ENCODE peak calls at places on chromosomes 6 and 20, in six cellular contexts. One of them, this sample, is unnamed.
A peak's percentile ranks its signal among the peaks of the same experiment; 100 is the strongest.

GRCh38 chr6:2659882-2660281 is 90.8 kb downstream of the MYLK4 start:
- DNase-seq in aorta: no peak
- DNase-seq in IMR-90: peak; percentile 33
- DNase-seq in fibroblast of lung: peak; percentile 27
- DNase-seq in heart left ventricle: no peak
- DNase-seq in K562: no peak
- DNase-seq in this sample: no peak

GRCh38 chr6:108735991-108736345 is 112.3 kb upstream of the ARMC2 start:
- DNase-seq in aorta: no peak
- DNase-seq in fibroblast of lung: no peak
- DNase-seq in heart left ventricle: no peak
- DNase-seq in IMR-90: no peak
- DNase-seq in K562: peak; percentile 44
- DNase-seq in this sample: no peak

GRCh38 chr20:3658019-3658707 is 5.0 kb downstream of the GFRA4 start:
- DNase-seq in aorta: peak; percentile 37
- DNase-seq in IMR-90: no peak
- DNase-seq in K562: no peak
- DNase-seq in fibroblast of lung: no peak
- DNase-seq in heart left ventricle: peak; percentile 33
- DNase-seq in this sample: peak; percentile 1

GRCh38 chr6:113595921-113596376 is 261.2 kb upstream of the MARCKS start:
- DNase-seq in aorta: no peak
- DNase-seq in K562: no peak
- DNase-seq in IMR-90: peak; percentile 50
- DNase-seq in heart left ventricle: no peak
- DNase-seq in fibroblast of lung: peak; percentile 66
- DNase-seq in this sample: no peak

GRCh38 chr20:11626551-11626950 is 291.1 kb upstream of the BTBD3 start:
- DNase-seq in K562: no peak
- DNase-seq in IMR-90: no peak
- DNase-seq in fibroblast of lung: no peak
- DNase-seq in heart left ventricle: no peak
- DNase-seq in aorta: no peak
- DNase-seq in this sample: no peak

GRCh38 chr6:135215563-135215962 is 34.5 kb downstream of the MYB start:
- DNase-seq in K562: no peak
- DNase-seq in IMR-90: no peak
- DNase-seq in heart left ventricle: no peak
- DNase-seq in aorta: no peak
- DNase-seq in fibroblast of lung: no peak
- DNase-seq in this sample: no peak

GRCh38 chr6:44921787-44922186 is 406.3 kb upstream of the RUNX2 start:
- DNase-seq in heart left ventricle: peak; percentile 62
- DNase-seq in K562: no peak
- DNase-seq in IMR-90: no peak
- DNase-seq in aorta: no peak
- DNase-seq in fibroblast of lung: no peak
- DNase-seq in this sample: no peak

GRCh38 chr6:157056275-157056674 is 267.0 kb downstream of the TMEM242 start:
- DNase-seq in fibroblast of lung: no peak
- DNase-seq in aorta: no peak
- DNase-seq in K562: no peak
- DNase-seq in heart left ventricle: no peak
- DNase-seq in IMR-90: no peak
- DNase-seq in this sample: no peak

GRCh38 chr6:168155821-168156741 is 77.1 kb upstream of the FRMD1 start:
- DNase-seq in aorta: no peak
- DNase-seq in fibroblast of lung: peak; percentile 8
- DNase-seq in IMR-90: no peak
- DNase-seq in heart left ventricle: no peak
- DNase-seq in K562: no peak
- DNase-seq in this sample: no peak

GRCh38 chr20:57591289-57592229 is 28.7 kb downstream of the ZBP1 start:
- DNase-seq in K562: no peak
- DNase-seq in fibroblast of lung: no peak
- DNase-seq in heart left ventricle: no peak
- DNase-seq in aorta: peak; percentile 62
- DNase-seq in IMR-90: no peak
- DNase-seq in this sample: no peak

GRCh38 chr20:37542281-37542680 is 14.6 kb upstream of the BLCAP start:
- DNase-seq in aorta: no peak
- DNase-seq in IMR-90: peak; percentile 37
- DNase-seq in K562: no peak
- DNase-seq in heart left ventricle: no peak
- DNase-seq in fibroblast of lung: no peak
- DNase-seq in this sample: no peak

GRCh38 chr20:60091284-60091683 is 133.1 kb downstream of the CDH26 start:
- DNase-seq in heart left ventricle: no peak
- DNase-seq in IMR-90: no peak
- DNase-seq in fibroblast of lung: no peak
- DNase-seq in K562: no peak
- DNase-seq in aorta: no peak
- DNase-seq in this sample: no peak

GRCh38 chr6:26489926-26490575 is 10.1 kb upstream of the BTN1A1 start:
- DNase-seq in K562: no peak
- DNase-seq in IMR-90: no peak
- DNase-seq in aorta: no peak
- DNase-seq in fibroblast of lung: no peak
- DNase-seq in heart left ventricle: no peak
- DNase-seq in this sample: no peak

GRCh38 chr6:132734694-132735236 is 20.9 kb upstream of the VNN1 start:
- DNase-seq in fibroblast of lung: peak; percentile 10
- DNase-seq in IMR-90: peak; percentile 83
- DNase-seq in K562: peak; percentile 13
- DNase-seq in aorta: no peak
- DNase-seq in heart left ventricle: no peak
- DNase-seq in this sample: no peak

GRCh38 chr20:3739054-3739925 is 6.8 kb downstream of the HSPA12B start:
- DNase-seq in heart left ventricle: peak; percentile 69
- DNase-seq in fibroblast of lung: no peak
- DNase-seq in aorta: no peak
- DNase-seq in IMR-90: no peak
- DNase-seq in K562: no peak
- DNase-seq in this sample: no peak

GRCh38 chr20:3045042-3045815 is 623 bp upstream of the MRPS26 start:
- DNase-seq in fibroblast of lung: peak; percentile 76
- DNase-seq in aorta: peak; percentile 93
- DNase-seq in heart left ventricle: no peak
- DNase-seq in K562: peak; percentile 85
- DNase-seq in IMR-90: peak; percentile 86
- DNase-seq in this sample: peak; percentile 71

GRCh38 chr20:56171087-56172012 is 77.2 kb upstream of the MC3R start:
- DNase-seq in aorta: no peak
- DNase-seq in heart left ventricle: no peak
- DNase-seq in IMR-90: no peak
- DNase-seq in K562: no peak
- DNase-seq in fibroblast of lung: peak; percentile 7
- DNase-seq in this sample: no peak

GRCh38 chr6:107540465-107540857 is 50.5 kb downstream of the SOBP start:
- DNase-seq in K562: no peak
- DNase-seq in aorta: no peak
- DNase-seq in heart left ventricle: no peak
- DNase-seq in IMR-90: peak; percentile 23
- DNase-seq in fibroblast of lung: no peak
- DNase-seq in this sample: no peak

GRCh38 chr6:29747688-29748250 is 24.5 kb downstream of the HLA-F start:
- DNase-seq in aorta: no peak
- DNase-seq in heart left ventricle: no peak
- DNase-seq in fibroblast of lung: no peak
- DNase-seq in K562: no peak
- DNase-seq in IMR-90: no peak
- DNase-seq in this sample: no peak

GRCh38 chr6:124255296-124255695 is 451.6 kb downstream of the NKAIN2 start:
- DNase-seq in K562: no peak
- DNase-seq in fibroblast of lung: no peak
- DNase-seq in IMR-90: no peak
- DNase-seq in heart left ventricle: no peak
- DNase-seq in aorta: no peak
- DNase-seq in this sample: no peak

GRCh38 chr6:31652925-31653724 is 664 bp upstream of the BAG6 start:
- DNase-seq in K562: peak; percentile 99
- DNase-seq in IMR-90: no peak
- DNase-seq in aorta: peak; percentile 93
- DNase-seq in fibroblast of lung: peak; percentile 88
- DNase-seq in heart left ventricle: peak; percentile 87
- DNase-seq in this sample: no peak

GRCh38 chr6:116741571-116741970 is 23.9 kb downstream of the FAM162B start:
- DNase-seq in heart left ventricle: no peak
- DNase-seq in IMR-90: no peak
- DNase-seq in fibroblast of lung: no peak
- DNase-seq in aorta: no peak
- DNase-seq in K562: no peak
- DNase-seq in this sample: no peak

GRCh38 chr6:78525961-78526360 is 341.4 kb upstream of the IRAK1BP1 start:
- DNase-seq in K562: no peak
- DNase-seq in heart left ventricle: no peak
- DNase-seq in fibroblast of lung: no peak
- DNase-seq in IMR-90: no peak
- DNase-seq in aorta: no peak
- DNase-seq in this sample: no peak

GRCh38 chr6:53929340-53930120 is 134.7 kb downstream of the LRRC1 start:
- DNase-seq in K562: no peak
- DNase-seq in IMR-90: no peak
- DNase-seq in aorta: no peak
- DNase-seq in heart left ventricle: no peak
- DNase-seq in fibroblast of lung: no peak
- DNase-seq in this sample: no peak

GRCh38 chr6:70149209-70149788 is 153.6 kb downstream of the COL9A1 start:
- DNase-seq in aorta: no peak
- DNase-seq in heart left ventricle: no peak
- DNase-seq in IMR-90: no peak
- DNase-seq in K562: no peak
- DNase-seq in fibroblast of lung: no peak
- DNase-seq in this sample: no peak
- H3K4me1 ChIP-seq in aorta: peaks cover 1% of the 10 kb centered on the region
- H3K4me1 ChIP-seq in heart left ventricle: no peaks in the 10 kb centered on the region
- H3K4me1 ChIP-seq in IMR-90: no peaks in the 10 kb centered on the region
- H3K4me1 ChIP-seq in K562: no peaks in the 10 kb centered on the region
- H3K4me1 ChIP-seq in fibroblast of lung: no peaks in the 10 kb centered on the region
- H3K4me1 ChIP-seq in this sample: no peaks in the 10 kb centered on the region

DNA sequence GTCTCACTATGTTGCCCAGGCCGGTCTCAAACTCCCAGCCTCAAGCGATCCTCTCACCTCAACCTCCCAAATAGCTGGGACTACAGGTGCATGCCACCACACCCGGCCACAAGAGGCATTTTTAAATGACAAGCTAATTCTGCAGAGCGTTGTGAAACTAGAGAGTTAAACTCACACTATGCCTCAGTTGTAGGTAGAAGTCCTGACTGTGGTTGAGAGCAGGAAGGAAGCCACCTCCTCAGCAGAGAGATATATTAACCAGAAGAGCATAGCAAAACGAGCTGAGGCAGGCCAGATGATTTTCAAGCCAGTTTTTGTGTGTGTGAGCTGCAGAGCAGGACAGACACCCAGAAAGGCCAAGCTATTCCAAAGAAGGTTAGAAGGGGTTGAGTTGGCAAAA is 150.3 kb downstream of the MBOAT1 start:
- DNase-seq in IMR-90: no peak
- DNase-seq in heart left ventricle: no peak
- DNase-seq in fibroblast of lung: no peak
- DNase-seq in aorta: no peak
- DNase-seq in K562: no peak
- DNase-seq in this sample: no peak
- H3K4me3 ChIP-seq in IMR-90: no peak overlapping the region
- H3K4me3 ChIP-seq in heart left ventricle: no peak overlapping the region
- H3K4me3 ChIP-seq in fibroblast of lung: no peak overlapping the region
- H3K4me3 ChIP-seq in aorta: no peak overlapping the region
- H3K4me3 ChIP-seq in K562: no peak overlapping the region
- H3K4me3 ChIP-seq in this sample: no peak overlapping the region

GRCh38 chr6:16238057-16238657 is at the start of gene GMPR:
- DNase-seq in aorta: peak; percentile 95
- DNase-seq in heart left ventricle: peak; percentile 91
- DNase-seq in fibroblast of lung: peak; percentile 54
- DNase-seq in K562: peak; percentile 93
- DNase-seq in IMR-90: peak; percentile 39
- DNase-seq in this sample: peak; percentile 33

GRCh38 chr6:16236648-16237199 is 1.7 kb upstream of the GMPR start:
- DNase-seq in aorta: no peak
- DNase-seq in IMR-90: peak; percentile 76
- DNase-seq in K562: peak; percentile 81
- DNase-seq in heart left ventricle: no peak
- DNase-seq in fibroblast of lung: peak; percentile 69
- DNase-seq in this sample: no peak

GRCh38 chr6:16238658-16239089 is 287 bp downstream of the GMPR start:
- DNase-seq in IMR-90: no peak
- DNase-seq in K562: peak; percentile 61
- DNase-seq in heart left ventricle: no peak
- DNase-seq in fibroblast of lung: no peak
- DNase-seq in aorta: no peak
- DNase-seq in this sample: no peak

GRCh38 chr6:16236009-16236501 is 2.3 kb upstream of the GMPR start:
- DNase-seq in IMR-90: no peak
- DNase-seq in heart left ventricle: no peak
- DNase-seq in aorta: no peak
- DNase-seq in fibroblast of lung: no peak
- DNase-seq in K562: no peak
- DNase-seq in this sample: no peak

GRCh38 chr6:16237242-16237641 is 1.1 kb upstream of the GMPR start:
- DNase-seq in aorta: no peak
- DNase-seq in K562: no peak
- DNase-seq in fibroblast of lung: no peak
- DNase-seq in heart left ventricle: no peak
- DNase-seq in IMR-90: no peak
- DNase-seq in this sample: no peak
- H3K27me3 ChIP-seq in aorta: no peaks in the 10 kb centered on the region
- H3K27me3 ChIP-seq in K562: no peaks in the 10 kb centered on the region
- H3K27me3 ChIP-seq in fibroblast of lung: no peaks in the 10 kb centered on the region
- H3K27me3 ChIP-seq in heart left ventricle: no peaks in the 10 kb centered on the region
- H3K27me3 ChIP-seq in IMR-90: no peaks in the 10 kb centered on the region
- H3K27me3 ChIP-seq in this sample: no peaks in the 10 kb centered on the region

DNA sequence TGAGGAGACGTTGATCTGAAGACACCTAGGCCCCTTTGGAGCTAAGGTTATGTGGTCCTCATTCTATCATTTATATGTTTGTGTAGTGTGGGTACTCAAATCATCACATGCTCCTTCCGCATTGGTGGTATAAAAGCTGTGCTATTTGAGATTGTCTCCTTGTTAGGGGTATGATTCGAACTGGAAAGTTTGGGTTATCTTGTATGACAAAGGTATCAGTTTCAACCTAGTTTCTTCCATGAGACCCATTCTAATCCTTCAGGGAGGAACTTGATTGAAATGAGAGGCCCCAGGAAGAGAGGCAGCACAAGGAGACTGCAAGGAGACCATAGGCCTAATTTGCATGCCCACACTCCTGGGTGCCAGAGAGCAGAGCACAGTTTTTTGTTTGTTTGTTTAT is 104.2 kb upstream of the TIAM2 start:
- DNase-seq in K562: no peak
- DNase-seq in heart left ventricle: no peak
- DNase-seq in aorta: no peak
- DNase-seq in IMR-90: no peak
- DNase-seq in fibroblast of lung: no peak
- DNase-seq in this sample: no peak
- H3K4me1 ChIP-seq in K562: no peaks in the 10 kb centered on the region
- H3K4me1 ChIP-seq in heart left ventricle: no peaks in the 10 kb centered on the region
- H3K4me1 ChIP-seq in aorta: peaks cover 3% of the 10 kb centered on the region
- H3K4me1 ChIP-seq in IMR-90: peaks cover 9% of the 10 kb centered on the region
- H3K4me1 ChIP-seq in fibroblast of lung: no peaks in the 10 kb centered on the region
- H3K4me1 ChIP-seq in this sample: peaks cover 7% of the 10 kb centered on the region

GRCh38 chr6:130997061-130997753 is 65.8 kb downstream of the EPB41L2 start:
- DNase-seq in IMR-90: peak; percentile 56
- DNase-seq in fibroblast of lung: peak; percentile 72
- DNase-seq in K562: no peak
- DNase-seq in aorta: no peak
- DNase-seq in heart left ventricle: no peak
- DNase-seq in this sample: peak; percentile 89
- H3K4me3 ChIP-seq in IMR-90: no peak overlapping the region
- H3K4me3 ChIP-seq in fibroblast of lung: no peak overlapping the region
- H3K4me3 ChIP-seq in K562: no peak overlapping the region
- H3K4me3 ChIP-seq in aorta: no peak overlapping the region
- H3K4me3 ChIP-seq in heart left ventricle: no peak overlapping the region
- H3K4me3 ChIP-seq in this sample: no peak overlapping the region

This sample was measured in HAP-1.